ENCODE peak calls at places on chromosomes 5 and 9, in seven cellular contexts. U is tibial nerve, Z is heart left ventricle, O is ovary, B is AG09309, V is hepatocyte, J is cardiac fibroblast. T is an unnamed sample.

GRCh38 chr5:88544616-88545150 is 276.0 kb upstream of the TMEM161B start:
- DNase-seq in U (no peak), Z (no peak), O (no peak), B (no peak), V (no peak), J (no peak), T (no peak)

GRCh38 chr5:89187883-89188465 is 305.0 kb upstream of the MEF2C start:
- DNase-seq in U (no peak), Z (no peak), O (no peak), B (no peak), V (no peak), J (no peak), T (no peak)

GRCh38 chr5:134070979-134071849 is 43.3 kb upstream of the TCF7 start:
- DNase-seq in U (no peak), Z (no peak), O (no peak), B (no peak), V (peak), J (no peak), T (peak)

GRCh38 chr5:17255471-17256016 is 38.1 kb downstream of the BASP1 start:
- DNase-seq in U (no peak), Z (no peak), O (no peak), B (no peak), V (no peak), J (peak), T (no peak)

GRCh38 chr5:84796399-84796798 is 411.7 kb upstream of the EDIL3 start:
- DNase-seq in U (no peak), Z (no peak), O (no peak), B (no peak), V (no peak), J (no peak), T (no peak)

GRCh38 chr9:136691316-136692189 is 4.3 kb upstream of the AGPAT2 start:
- DNase-seq in U (no peak), Z (no peak), O (no peak), B (no peak), V (no peak), J (no peak), T (no peak)

GRCh38 chr9:112334319-112334828 is 955 bp upstream of the PTBP3 start:
- DNase-seq in U (no peak), Z (no peak), O (peak), B (no peak), V (peak), J (peak), T (peak)

GRCh38 chr5:82364497-82364896 is 86.3 kb upstream of the RPS23 start:
- DNase-seq in U (no peak), Z (no peak), O (no peak), B (no peak), V (peak), J (peak), T (peak)

GRCh38 chr9:114223564-114224246 is 68.4 kb downstream of the COL27A1 start:
- DNase-seq in U (no peak), Z (no peak), O (no peak), B (no peak), V (no peak), J (no peak), T (peak)

GRCh38 chr9:105737205-105737604 is 42.9 kb downstream of the TMEM38B start:
- DNase-seq in U (no peak), Z (no peak), O (no peak), B (no peak), V (no peak), J (no peak), T (no peak)

GRCh38 chr5:78467744-78468357 is 107.4 kb downstream of the SCAMP1 start:
- DNase-seq in U (no peak), Z (no peak), O (no peak), B (peak), V (peak), J (peak), T (peak)

GRCh38 chr9:16275795-16276624 is 594.5 kb downstream of the BNC2 start:
- DNase-seq in U (no peak), Z (peak), O (no peak), B (no peak), V (no peak), J (peak), T (no peak)

GRCh38 chr5:158522001-158522400 is 577.7 kb downstream of the EBF1 start:
- DNase-seq in U (no peak), Z (no peak), O (no peak), B (peak), V (no peak), J (peak), T (peak)

GRCh38 chr5:150778517-150779396 is at the start of gene SMIM3:
- DNase-seq in U (peak), Z (peak), O (peak), B (no peak), V (peak), J (peak), T (peak)

GRCh38 chr9:137412431-137412830 is 10.5 kb downstream of the EXD3 start:
- DNase-seq in U (no peak), Z (peak), O (no peak), B (no peak), V (no peak), J (peak), T (no peak)

GRCh38 chr5:136992796-136993489 is 506.2 kb downstream of the SPOCK1 start:
- DNase-seq in U (no peak), Z (no peak), O (no peak), B (no peak), V (no peak), J (peak), T (no peak)

DNA sequence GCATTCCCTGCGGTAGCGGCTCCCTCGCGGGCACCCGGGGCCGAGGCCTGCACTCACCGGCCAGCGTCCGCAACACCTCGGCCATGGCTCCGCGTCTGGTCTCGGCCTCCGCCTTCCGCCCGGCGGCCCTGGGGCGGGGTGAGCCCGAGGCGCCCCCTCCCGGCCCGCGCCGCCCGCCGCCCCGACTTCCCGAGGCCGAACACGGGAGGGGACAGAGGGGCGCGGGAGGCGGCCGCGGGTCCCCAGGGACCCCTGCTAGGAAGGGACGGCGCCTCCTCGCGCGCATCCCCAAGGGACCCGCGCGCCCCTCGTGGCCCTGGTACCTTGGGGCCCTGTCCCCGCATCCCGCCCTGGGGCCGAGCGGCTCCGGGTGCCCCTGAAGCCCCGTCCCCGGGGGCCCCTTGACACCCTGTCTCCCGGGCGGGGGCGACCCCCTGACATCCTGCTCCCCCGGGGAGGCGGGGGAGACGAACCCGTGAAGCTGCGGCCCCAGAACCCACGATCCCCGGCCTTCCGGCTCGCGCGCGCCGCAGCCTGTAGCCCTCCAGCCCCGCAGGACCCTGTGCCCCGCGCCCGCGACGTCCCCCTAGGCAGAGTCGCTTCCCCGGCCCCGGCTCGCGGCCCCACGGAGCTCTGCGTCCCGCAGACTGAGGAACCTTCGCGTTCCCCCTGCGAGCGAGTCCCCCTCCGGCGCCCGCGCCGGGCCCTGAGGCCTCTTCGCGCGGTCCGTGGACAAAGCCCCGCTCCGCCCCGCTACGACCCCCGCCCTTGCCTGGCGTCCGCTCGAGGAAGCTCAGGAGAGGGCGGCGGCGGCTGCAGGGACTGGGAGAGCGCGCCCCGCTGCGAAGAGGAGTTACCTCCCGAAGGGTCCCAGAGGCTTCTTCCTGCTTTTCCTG is at the start of gene ABO:
- DNase-seq in U (no peak), Z (peak), O (peak), B (no peak), V (peak), J (no peak), T (no peak)
- TF ChIP-seq CTCF in U (peak), Z (peak), O (peak), B (no peak), V (peak), J (no peak), T (no peak)

GRCh38 chr9:3500044-3500443 is 25.8 kb downstream of the RFX3 start:
- DNase-seq in U (no peak), Z (no peak), O (no peak), B (no peak), V (no peak), J (no peak), T (no peak)
- H3K4me3 ChIP-seq in U (no peak), Z (no peak), O (no peak), B (no peak), V (no peak), J (no peak), T (no peak)

DNA sequence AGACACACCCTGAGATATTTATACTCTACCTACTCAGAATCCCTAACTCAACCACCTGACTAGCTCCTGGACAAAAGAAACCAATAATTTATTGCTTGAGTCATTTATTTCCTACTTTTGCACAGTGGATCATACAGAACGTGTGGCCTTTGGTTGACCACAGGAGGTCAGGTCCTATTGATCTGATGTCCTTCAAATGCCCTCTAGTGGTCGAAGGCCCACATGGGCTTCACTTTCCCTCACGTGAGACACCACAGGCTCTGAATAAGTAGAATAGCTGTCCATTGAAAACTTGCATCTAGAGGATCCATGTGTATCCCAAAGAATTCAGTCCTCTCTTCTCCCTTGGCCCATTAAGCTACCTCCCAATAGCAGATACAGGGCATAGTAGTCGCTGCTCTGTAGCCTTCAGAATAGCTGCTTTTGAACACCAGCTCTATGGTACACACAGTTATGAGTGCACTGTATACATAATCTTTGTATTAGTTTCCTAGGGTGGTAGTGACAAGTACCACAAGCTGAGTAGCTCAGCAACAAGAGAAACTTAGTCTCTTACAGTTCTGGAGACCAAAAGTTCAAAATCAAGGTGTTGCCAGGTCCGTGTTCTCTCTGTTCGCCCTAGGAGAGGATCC is 177.6 kb upstream of the SMARCA2 start:
- DNase-seq in U (no peak), Z (no peak), O (no peak), B (no peak), V (peak), J (peak), T (no peak)
- TF ChIP-seq CTCF in U (no peak), Z (peak), O (no peak), B (peak), V (peak), J (peak), T (peak)

DNA sequence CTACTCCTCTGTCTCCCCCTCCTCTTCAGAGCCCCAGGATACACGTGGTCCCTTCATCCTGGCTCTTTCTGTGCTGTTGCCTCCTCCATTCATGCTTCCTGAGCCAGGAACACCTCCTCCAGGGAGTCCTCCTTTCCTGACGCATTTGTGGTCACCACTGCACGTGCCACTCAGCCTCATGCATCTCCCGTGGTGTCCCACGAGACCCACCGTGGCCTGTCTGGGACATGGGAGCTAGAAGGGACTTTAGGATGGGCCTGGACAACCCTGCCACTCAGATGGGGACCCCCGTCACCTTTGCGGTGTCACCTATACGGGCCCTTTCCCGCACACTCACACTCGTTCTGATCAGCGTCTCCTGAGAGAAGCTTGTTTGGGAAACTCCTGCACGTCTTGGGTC is 6.7 kb downstream of the GLIPR2 start:
- DNase-seq in U (no peak), Z (no peak), O (no peak), B (no peak), V (no peak), J (no peak), T (no peak)
- H3K4me3 ChIP-seq in U (no peak), Z (no peak), O (no peak), B (no peak), V (no peak), J (no peak), T (no peak)

GRCh38 chr9:126615791-126616447 is 2.2 kb downstream of the LMX1B start:
- DNase-seq in U (no peak), Z (peak), O (no peak), B (no peak), V (no peak), J (no peak), T (no peak)
- TF ChIP-seq CTCF in U (no peak), Z (no peak), O (no peak), B (no peak), V (no peak), J (no peak), T (no peak)

GRCh38 chr5:179793470-179794139 is at the start of gene LTC4S:
- DNase-seq in U (no peak), Z (peak), O (peak), B (no peak), V (no peak), J (peak), T (peak)
- H3K4me3 ChIP-seq in U (peak), Z (peak), O (no peak), B (no peak), V (no peak), J (peak), T (no peak)

GRCh38 chr9:23088932-23089364 is 642.3 kb downstream of the DMRTA1 start:
- DNase-seq in U (no peak), Z (no peak), O (no peak), B (no peak), V (peak), J (no peak), T (no peak)
- TF ChIP-seq CTCF in U (no peak), Z (no peak), O (no peak), B (no peak), V (peak), J (no peak), T (no peak)

GRCh38 chr9:127263664-127264063 is 910 bp upstream of the GARNL3 start:
- DNase-seq in U (no peak), Z (peak), O (no peak), B (no peak), V (no peak), J (peak), T (no peak)

GRCh38 chr9:127267793-127268507 is 3.4 kb downstream of the GARNL3 start:
- DNase-seq in U (no peak), Z (no peak), O (no peak), B (no peak), V (no peak), J (no peak), T (no peak)

GRCh38 chr9:127262621-127263020 is 2.0 kb upstream of the GARNL3 start:
- DNase-seq in U (no peak), Z (no peak), O (no peak), B (no peak), V (no peak), J (no peak), T (no peak)

GRCh38 chr9:127263244-127263643 is 1.3 kb upstream of the GARNL3 start:
- DNase-seq in U (no peak), Z (no peak), O (no peak), B (no peak), V (no peak), J (no peak), T (no peak)

DNA sequence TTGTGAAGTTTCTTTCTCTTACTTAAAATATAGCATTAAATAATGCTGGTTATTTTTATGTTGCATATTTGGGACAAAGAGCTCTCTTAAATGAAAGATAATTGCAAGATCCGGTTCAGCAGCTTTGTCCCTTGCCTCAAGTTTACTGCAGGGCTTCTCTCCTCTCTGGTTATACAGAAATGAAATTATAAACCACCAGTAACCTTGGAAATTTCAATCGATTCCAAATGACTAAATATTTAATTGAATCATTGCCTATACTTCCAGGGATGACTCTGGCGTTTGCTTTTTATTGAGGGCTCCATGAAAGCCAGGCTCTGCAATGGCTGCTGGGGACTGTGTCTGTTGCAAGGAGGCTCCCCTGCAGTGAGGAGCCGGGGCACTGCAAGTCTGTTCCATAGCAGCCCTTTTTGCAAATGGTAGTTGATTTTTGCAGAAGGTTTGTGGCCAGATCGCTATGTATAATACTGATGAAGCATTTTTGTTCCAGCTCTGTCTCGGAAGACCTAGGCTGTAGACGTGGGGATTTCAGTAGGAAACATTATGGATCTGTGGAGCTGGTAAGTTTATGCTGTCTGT is at the start of gene GARNL3:
- DNase-seq in U (no peak), Z (no peak), O (no peak), B (no peak), V (no peak), J (no peak), T (no peak)
- H3K4me3 ChIP-seq in U (no peak), Z (peak), O (no peak), B (no peak), V (no peak), J (no peak), T (no peak)

T was measured in astrocyte of the spinal cord.